ENCODE peak calls at places on chromosomes 2 and 18, in six cellular contexts. A is SK-MEL-5; W is iPS-NIHi11; I is naive thymus-derived CD4-positive, alpha-beta T cell; F is AG10803; N is HL-60. Q is an unnamed sample.

GRCh38 chr2:11753886-11754704 is 7.7 kb downstream of the LPIN1 start:
- DNase-seq in A (no peak), W (no peak), F (peak; percentile 52), N (no peak), I (peak; percentile 66), Q (peak; percentile 56)

GRCh38 chr2:200862532-200863000 is 1.9 kb downstream of the CLK1 start:
- DNase-seq in I (peak; percentile 90), N (no peak), A (peak; percentile 66), W (no peak), F (peak; percentile 43), Q (peak; percentile 52)

GRCh38 chr2:118668431-118669424 is 178.7 kb downstream of the EN1 start:
- DNase-seq in F (peak; percentile 99), A (peak; percentile 61), I (no peak), N (no peak), W (no peak), Q (no peak)

GRCh38 chr2:119694994-119695521 is 16.1 kb downstream of the TMEM177 start:
- DNase-seq in N (no peak), I (peak; percentile 62), W (no peak), A (no peak), F (peak; percentile 83), Q (no peak)

GRCh38 chr2:42974303-42974696 is 181.9 kb upstream of the HAAO start:
- DNase-seq in N (no peak), I (no peak), W (no peak), A (no peak), F (no peak), Q (no peak)

GRCh38 chr2:37894601-37895000 is 30.5 kb upstream of the RMDN2 start:
- DNase-seq in A (no peak), W (no peak), F (peak; percentile 76), I (no peak), N (no peak), Q (no peak)

GRCh38 chr2:160752475-160753330 is 259.1 kb upstream of the RBMS1 start:
- DNase-seq in F (peak; percentile 20), I (no peak), N (no peak), A (no peak), W (peak; percentile 69), Q (no peak)

GRCh38 chr2:54176577-54176976 is 61.2 kb downstream of the ACYP2 start:
- DNase-seq in I (no peak), F (peak; percentile 58), A (peak; percentile 90), W (peak; percentile 46), N (no peak), Q (no peak)

GRCh38 chr2:134218414-134218813 is 35.5 kb upstream of the MGAT5 start:
- DNase-seq in I (no peak), N (peak; percentile 76), F (no peak), W (no peak), A (no peak), Q (no peak)

GRCh38 chr2:226730487-226730886 is 69.1 kb downstream of the IRS1 start:
- DNase-seq in W (peak; percentile 43), A (peak; percentile 27), N (no peak), I (no peak), F (peak; percentile 51), Q (no peak)

GRCh38 chr2:55163258-55163657 is 68.8 kb downstream of the CLHC1 start:
- DNase-seq in N (no peak), A (no peak), I (no peak), W (no peak), F (peak; percentile 91), Q (no peak)

GRCh38 chr18:61842146-61842545 is 50.7 kb downstream of the RNF152 start:
- DNase-seq in A (peak; percentile 6), I (no peak), F (peak; percentile 20), N (no peak), W (no peak), Q (no peak)

GRCh38 chr2:49858113-49858490 is 703.8 kb upstream of the FSHR start:
- DNase-seq in A (no peak), I (no peak), W (no peak), N (no peak), F (no peak), Q (no peak)

GRCh38 chr2:95323347-95324155 is 26.4 kb downstream of the KCNIP3 start:
- DNase-seq in W (peak; percentile 87), N (peak; percentile 7), I (no peak), F (peak; percentile 43), A (peak; percentile 61), Q (no peak)

GRCh38 chr2:71767663-71768062 is 314.3 kb downstream of the DYSF start:
- DNase-seq in N (no peak), I (no peak), A (no peak), W (no peak), F (no peak), Q (no peak)

GRCh38 chr18:50183556-50183955 is 11.4 kb downstream of the MYO5B start:
- DNase-seq in N (no peak), I (no peak), F (peak; percentile 0), A (no peak), W (peak; percentile 37), Q (no peak)

GRCh38 chr2:191660575-191660974 is 17.4 kb upstream of the NABP1 start:
- DNase-seq in A (no peak), I (no peak), N (no peak), W (no peak), F (no peak), Q (no peak)

GRCh38 chr18:59718108-59719057 is 21.2 kb upstream of the CCBE1 start:
- DNase-seq in I (no peak), W (no peak), A (no peak), F (peak; percentile 99), N (no peak), Q (no peak)

GRCh38 chr2:36780231-36780808 is 83.8 kb downstream of the VIT start:
- DNase-seq in F (peak; percentile 66), I (no peak), N (peak; percentile 29), A (peak; percentile 76), W (peak; percentile 77), Q (peak; percentile 57)

GRCh38 chr2:80256396-80257167 is 48.0 kb downstream of the LRRTM1 start:
- DNase-seq in A (peak; percentile 64), N (peak; percentile 1), F (peak; percentile 28), W (peak; percentile 28), I (no peak), Q (no peak)

GRCh38 chr18:79944126-79944731 is 7.2 kb downstream of the SLC66A2 start:
- DNase-seq in W (no peak), F (no peak), I (no peak), A (no peak), N (peak; percentile 97), Q (peak; percentile 5)

GRCh38 chr2:241566468-241566867 is 7.9 kb downstream of the BOK start:
- DNase-seq in W (no peak), I (no peak), A (no peak), F (no peak), N (no peak), Q (no peak)

GRCh38 chr2:135875491-135876065 is 665 bp downstream of the MCM6 start:
- DNase-seq in I (peak; percentile 75), A (peak; percentile 45), W (peak; percentile 56), F (peak; percentile 57), N (peak; percentile 73), Q (peak; percentile 74)

GRCh38 chr18:60413944-60414547 is 41.5 kb upstream of the MC4R start:
- DNase-seq in W (peak; percentile 8), A (peak; percentile 33), I (no peak), N (peak; percentile 13), F (peak; percentile 27), Q (peak; percentile 4)

GRCh38 chr18:37422116-37422515 is 143.5 kb downstream of the CELF4 start:
- DNase-seq in W (no peak), F (no peak), N (no peak), I (no peak), A (peak; percentile 26), Q (no peak)

GRCh38 chr2:239441261-239441701 is 40.5 kb upstream of the HDAC4 start:
- DNase-seq in A (no peak), I (no peak), N (peak; percentile 23), W (no peak), F (no peak), Q (peak; percentile 22)

GRCh38 chr2:7670905-7671304 is 753.7 kb downstream of the RNF144A start:
- DNase-seq in I (no peak), A (no peak), F (peak; percentile 58), N (no peak), W (no peak), Q (no peak)

GRCh38 chr2:25159947-25160346 is 8.4 kb downstream of the POMC start:
- DNase-seq in W (peak; percentile 79), A (peak; percentile 51), N (no peak), I (no peak), F (no peak), Q (no peak)

GRCh38 chr2:8886876-8887275 is 49.5 kb upstream of the KIDINS220 start:
- DNase-seq in N (no peak), I (no peak), F (no peak), A (no peak), W (no peak), Q (no peak)

GRCh38 chr18:37398248-37398920 is 167.2 kb downstream of the CELF4 start:
- DNase-seq in A (peak; percentile 71), W (no peak), I (no peak), N (no peak), F (peak; percentile 37), Q (no peak)

GRCh38 chr2:229410946-229411345 is 139.9 kb upstream of the PID1 start:
- DNase-seq in F (no peak), N (no peak), A (no peak), W (no peak), I (no peak), Q (no peak)

GRCh38 chr2:108959401-108959800 is 29.6 kb downstream of the EDAR start:
- DNase-seq in A (no peak), W (no peak), F (no peak), I (no peak), N (no peak), Q (no peak)

GRCh38 chr2:85999131-85999831 is 106.4 kb downstream of the POLR1A start:
- DNase-seq in N (peak; percentile 59), A (no peak), I (peak; percentile 25), W (no peak), F (peak; percentile 54), Q (peak; percentile 49)